ENCODE peak calls at places on chromosome 1, in eight cellular contexts. I is cerebellum; C is NCI-H1105; U is fibroblast of pulmonary artery; H is T-cell; S is kidney epithelial cell; B is Kasumi-1; N is CD4-positive, alpha-beta T cell. R is an unnamed sample.

GRCh38 chr1:186479162-186479561 is 18.2 kb upstream of the PDC start:
- DNase-seq in I (no peak), U (no peak), B (no peak), S (no peak), N (no peak), C (peak; percentile 5), H (no peak), R (no peak)

GRCh38 chr1:93619507-93620168 is 62.0 kb downstream of the BCAR3 start:
- DNase-seq in H (no peak), C (peak; percentile 65), N (no peak), U (no peak), B (no peak), S (no peak), I (no peak), R (no peak)

GRCh38 chr1:233613252-233614172 is at the start of gene KCNK1:
- DNase-seq in N (no peak), H (no peak), B (no peak), S (peak; percentile 81), C (peak; percentile 5), I (peak; percentile 76), U (peak; percentile 89), R (peak; percentile 38)

GRCh38 chr1:157193702-157194391 is 55.7 kb upstream of the ETV3 start:
- DNase-seq in H (peak; percentile 40), B (peak; percentile 63), C (peak; percentile 82), I (peak; percentile 32), N (peak; percentile 30), S (peak; percentile 14), U (peak; percentile 66), R (peak; percentile 80)

GRCh38 chr1:110114784-110115183 is 2.5 kb downstream of the UBL4B start:
- DNase-seq in I (no peak), B (no peak), S (no peak), N (no peak), H (no peak), U (no peak), C (no peak), R (no peak)

GRCh38 chr1:224432672-224433040 is 1.9 kb downstream of the WDR26 start:
- DNase-seq in N (no peak), I (no peak), B (peak; percentile 40), U (peak; percentile 34), S (no peak), H (no peak), C (no peak), R (no peak)

GRCh38 chr1:93827633-93828436 is 51.2 kb downstream of the DNTTIP2 start:
- DNase-seq in I (no peak), H (no peak), U (peak; percentile 68), S (no peak), B (no peak), N (no peak), C (no peak), R (no peak)

GRCh38 chr1:210132582-210132981 is 100.0 kb upstream of the SERTAD4 start:
- DNase-seq in B (peak; percentile 11), C (no peak), I (no peak), S (peak; percentile 7), U (peak; percentile 65), N (no peak), H (no peak), R (no peak)

GRCh38 chr1:116287341-116288200 is 85.5 kb upstream of the ATP1A1 start:
- DNase-seq in C (no peak), N (no peak), I (no peak), B (no peak), S (no peak), U (no peak), H (no peak), R (no peak)